ENCODE peak calls at places on chromosomes 16 and 17, in five cellular contexts. O is aorta, F is tibial nerve, I is body of pancreas, L is left ventricle myocardium inferior. B is an unnamed sample. For H3K9me3, the result is how much of the 10 kb centered on the place peaks cover.

GRCh38 chr17:64783556-64784352 is 121.6 kb upstream of the SMURF2 start:
- DNase-seq in O (peak), F (no peak), I (no peak), L (no peak), B (no peak)

GRCh38 chr17:38721802-38722201 is 8.3 kb upstream of the CISD3 start:
- DNase-seq in O (no peak), F (no peak), I (no peak), L (no peak), B (no peak)

GRCh38 chr17:58605986-58606385 is 85.9 kb downstream of the TEX14 start:
- DNase-seq in O (no peak), F (no peak), I (no peak), L (no peak), B (no peak)

GRCh38 chr17:21351366-21352065 is 24.6 kb upstream of the KCNJ12 start:
- DNase-seq in O (peak), F (no peak), I (no peak), L (no peak), B (no peak)

GRCh38 chr16:30675133-30675532 is 16.9 kb downstream of the FBRS start:
- DNase-seq in O (no peak), F (no peak), I (no peak), L (no peak), B (no peak)

GRCh38 chr17:45143767-45144198 is 4.5 kb upstream of the HEXIM1 start:
- DNase-seq in O (peak), F (peak), I (peak), L (peak), B (peak)

GRCh38 chr16:59698341-59698979 is 964.3 kb upstream of the GOT2 start:
- DNase-seq in O (no peak), F (no peak), I (no peak), L (no peak), B (no peak)

GRCh38 chr16:57150682-57151330 is 35.0 kb downstream of the PSME3IP1 start:
- DNase-seq in O (peak), F (no peak), I (peak), L (no peak), B (peak)

GRCh38 chr16:76653390-76654026 is 376.3 kb downstream of the CNTNAP4 start:
- DNase-seq in O (no peak), F (no peak), I (peak), L (no peak), B (peak)

GRCh38 chr17:50149099-50149424 is 1.4 kb downstream of the PPP1R9B start:
- DNase-seq in O (no peak), F (no peak), I (no peak), L (no peak), B (no peak)

GRCh38 chr17:41989702-41990419 is 23.3 kb downstream of the CNP start:
- DNase-seq in O (no peak), F (no peak), I (no peak), L (no peak), B (no peak)

GRCh38 chr17:68461589-68461988 is 4.3 kb upstream of the WIPI1 start:
- DNase-seq in O (no peak), F (no peak), I (peak), L (no peak), B (no peak)

GRCh38 chr16:8673611-8674412 is 605 bp upstream of the ABAT start:
- DNase-seq in O (no peak), F (no peak), I (no peak), L (no peak), B (no peak)

GRCh38 chr17:50934672-50935200 is 68.6 kb upstream of the TOB1 start:
- DNase-seq in O (no peak), F (no peak), I (no peak), L (no peak), B (no peak)

GRCh38 chr16:68144008-68144407 is 58.8 kb downstream of the NFATC3 start:
- DNase-seq in O (no peak), F (no peak), I (no peak), L (no peak), B (no peak)

GRCh38 chr16:79213214-79213613 is 387.3 kb downstream of the MAF start:
- DNase-seq in O (no peak), F (no peak), I (no peak), L (no peak), B (no peak)

GRCh38 chr17:58918072-58918471 is 162.4 kb downstream of the PPM1E start:
- DNase-seq in O (no peak), F (no peak), I (no peak), L (no peak), B (no peak)

GRCh38 chr17:17511971-17512858 is 16.0 kb upstream of the RASD1 start:
- DNase-seq in O (peak), F (no peak), I (peak), L (peak), B (no peak)

GRCh38 chr16:75116081-75116910 is at the start of gene LDHD:
- DNase-seq in O (peak), F (peak), I (peak), L (peak), B (peak)

GRCh38 chr17:44118427-44119050 is 4.9 kb downstream of the HDAC5 start:
- DNase-seq in O (no peak), F (no peak), I (no peak), L (no peak), B (no peak)

GRCh38 chr17:82297280-82297803 is 20.1 kb downstream of the CD7 start:
- DNase-seq in O (peak), F (peak), I (peak), L (peak), B (peak)

GRCh38 chr16:24646646-24646995 is 82.8 kb upstream of the TNRC6A start:
- DNase-seq in O (no peak), F (no peak), I (no peak), L (no peak), B (no peak)

GRCh38 chr16:66551362-66551761 is 1.0 kb upstream of the CKLF start:
- DNase-seq in O (no peak), F (no peak), I (no peak), L (no peak), B (no peak)
- H3K4me3 ChIP-seq in O (no peak), F (no peak), I (no peak), L (no peak), B (no peak)

GRCh38 chr16:70703835-70704381 is 18.1 kb upstream of the MTSS2 start:
- DNase-seq in O (no peak), F (no peak), I (no peak), L (no peak), B (no peak)
- H3K9me3 ChIP-seq in O (under half), F (under half), I (under half), L (under half), B (under half)

GRCh38 chr17:62787358-62787757 is 20.8 kb downstream of the MARCHF10 start:
- DNase-seq in O (no peak), F (no peak), I (no peak), L (no peak), B (no peak)

GRCh38 chr17:62793919-62794665 is 14.0 kb downstream of the MARCHF10 start:
- DNase-seq in O (no peak), F (no peak), I (no peak), L (no peak), B (no peak)

GRCh38 chr17:62791235-62792121 is 16.6 kb downstream of the MARCHF10 start:
- DNase-seq in O (no peak), F (no peak), I (no peak), L (no peak), B (no peak)

GRCh38 chr17:62792122-62792800 is 15.9 kb downstream of the MARCHF10 start:
- DNase-seq in O (no peak), F (no peak), I (peak), L (no peak), B (no peak)

GRCh38 chr17:62790554-62790953 is 17.6 kb downstream of the MARCHF10 start:
- DNase-seq in O (no peak), F (no peak), I (no peak), L (no peak), B (no peak)
- H3K4me3 ChIP-seq in O (no peak), F (no peak), I (no peak), L (no peak), B (no peak)

GRCh38 chr17:52673791-52674190 is 515.3 kb upstream of the CA10 start:
- DNase-seq in O (no peak), F (no peak), I (no peak), L (no peak), B (no peak)
- H3K9me3 ChIP-seq in O (under half), F (under half), I (under half), L (under half), B (under half)

DNA sequence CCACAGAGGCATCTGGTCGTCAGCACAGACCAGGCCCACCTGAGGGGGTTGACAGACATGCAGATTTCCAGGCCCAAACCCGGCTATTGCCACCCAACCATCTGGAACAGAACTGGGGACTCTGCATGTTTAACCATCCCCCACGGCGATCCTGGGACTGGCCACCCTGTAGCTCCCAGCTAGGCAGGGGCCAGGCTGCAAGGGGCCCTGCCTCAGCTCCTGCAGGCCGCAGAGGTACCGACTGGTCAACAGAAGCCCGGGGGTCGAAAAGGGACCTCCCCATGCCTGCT is 223.5 kb upstream of the TNRC6C start:
- DNase-seq in O (no peak), F (no peak), I (no peak), L (no peak), B (no peak)
- H3K4me3 ChIP-seq in O (no peak), F (no peak), I (no peak), L (peak), B (no peak)

DNA sequence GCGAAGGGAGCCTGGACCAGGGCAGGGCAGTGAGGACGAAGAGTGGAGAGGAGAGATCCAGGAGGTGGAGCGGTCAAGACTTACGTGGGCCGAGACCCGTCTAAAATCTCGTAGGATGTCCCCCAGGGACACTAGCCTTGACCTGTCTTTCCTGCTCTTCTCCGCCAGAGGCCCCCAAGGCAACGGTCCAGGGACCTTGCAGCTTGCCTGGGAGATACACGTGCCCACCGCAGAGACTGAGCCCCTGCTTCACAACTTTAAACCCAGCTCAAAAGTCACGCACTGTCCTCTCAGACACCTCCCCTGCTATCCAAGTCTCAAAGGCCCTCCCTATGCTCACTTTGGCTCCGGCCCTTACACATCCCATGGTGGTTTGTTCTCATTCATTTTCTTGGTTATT is 9.4 kb downstream of the TIGD7 start:
- DNase-seq in O (no peak), F (no peak), I (no peak), L (no peak), B (no peak)
- H3K9me3 ChIP-seq in O (under half), F (half or more), I (under half), L (half or more), B (under half)

B was measured in testis.